ENCODE peak calls at places on chromosomes 5 and 9, in six cellular contexts. Z, T, W, D, R and N are unnamed samples.
A peak's percentile ranks its signal among the peaks of the same experiment; 100 is the strongest.

GRCh38 chr9:72441296-72442211 is 76.5 kb upstream of the ZFAND5 start:
- DNase-seq in R (no peak), Z (no peak), W (no peak), T (peak; percentile 28), D (no peak), N (no peak)

GRCh38 chr9:7848498-7848897 is 48.9 kb upstream of the DMAC1 start:
- DNase-seq in D (no peak), W (no peak), Z (no peak), R (no peak), T (no peak), N (no peak)

GRCh38 chr9:123686131-123686848 is 243.6 kb downstream of the DENND1A start:
- DNase-seq in R (no peak), D (no peak), T (peak; percentile 45), W (no peak), Z (peak; percentile 29), N (no peak)

GRCh38 chr9:69174645-69175487 is 789 bp downstream of the TJP2 start:
- DNase-seq in T (peak; percentile 99), R (peak; percentile 76), D (no peak), W (peak; percentile 81), Z (peak; percentile 48), N (peak; percentile 75)

GRCh38 chr5:113112435-113112834 is 135.8 kb downstream of the DCP2 start:
- DNase-seq in Z (no peak), R (no peak), D (no peak), T (peak; percentile 84), W (no peak), N (no peak)

GRCh38 chr9:16445141-16445920 is 425.1 kb downstream of the BNC2 start:
- DNase-seq in R (no peak), T (peak; percentile 65), D (no peak), W (no peak), Z (no peak), N (no peak)

GRCh38 chr9:94783121-94783664 is 56.7 kb downstream of the AOPEP start:
- DNase-seq in R (peak; percentile 68), T (peak; percentile 94), W (peak; percentile 89), D (peak; percentile 91), Z (peak; percentile 76), N (peak; percentile 88)

GRCh38 chr5:135821061-135821781 is 13.2 kb upstream of the SLC25A48 start:
- DNase-seq in Z (no peak), R (no peak), W (no peak), T (peak; percentile 26), D (no peak), N (no peak)

GRCh38 chr5:1105350-1106265 is 6.3 kb downstream of the SLC12A7 start:
- DNase-seq in W (no peak), D (no peak), T (no peak), R (no peak), Z (no peak), N (no peak)

GRCh38 chr5:9932770-9933169 is 302.6 kb upstream of the TAS2R1 start:
- DNase-seq in D (no peak), W (no peak), Z (no peak), R (peak; percentile 27), T (peak; percentile 85), N (no peak)

GRCh38 chr9:100595391-100596199 is 17.7 kb downstream of the CAVIN4 start:
- DNase-seq in T (peak; percentile 75), D (no peak), Z (no peak), W (no peak), R (peak; percentile 48), N (no peak)

GRCh38 chr5:150144876-150145275 is 10.8 kb downstream of the PDGFRB start:
- DNase-seq in W (no peak), D (no peak), Z (no peak), T (no peak), R (no peak), N (no peak)

GRCh38 chr9:129143461-129143927 is 32.3 kb downstream of the PTPA start:
- DNase-seq in W (peak; percentile 78), T (peak; percentile 39), D (peak; percentile 73), R (no peak), Z (peak; percentile 92), N (peak; percentile 82)

GRCh38 chr9:21559402-21560280 is 77.5 kb upstream of the IFNE start:
- DNase-seq in T (peak; percentile 88), Z (no peak), W (no peak), D (peak; percentile 71), R (no peak), N (peak; percentile 34)

GRCh38 chr5:149143470-149143869 is 2.2 kb downstream of the ABLIM3 start:
- DNase-seq in T (peak; percentile 84), W (no peak), Z (no peak), R (no peak), D (no peak), N (no peak)

GRCh38 chr9:127353882-127354281 is 43.1 kb upstream of the SLC2A8 start:
- DNase-seq in R (no peak), T (no peak), Z (no peak), D (no peak), W (no peak), N (no peak)

DNA sequence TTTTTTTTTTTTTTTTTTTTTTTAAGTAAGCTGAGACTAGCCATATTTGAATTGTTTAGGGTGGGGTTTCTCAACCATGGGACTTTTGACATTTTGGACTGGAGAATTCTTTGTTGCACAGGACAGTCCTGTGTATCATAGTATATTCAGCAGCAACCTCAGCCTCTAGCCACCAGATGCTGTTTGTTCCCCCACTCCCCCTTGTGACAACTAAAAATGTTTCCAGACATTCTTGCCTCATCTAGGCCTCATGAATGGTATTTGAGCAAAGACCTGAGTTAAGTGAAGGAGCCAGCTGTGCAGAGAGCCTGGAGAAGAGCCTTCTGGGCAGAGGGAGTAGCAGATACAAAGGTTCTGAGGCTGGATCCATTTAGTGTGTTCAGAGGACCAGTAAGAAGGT is 155.9 kb downstream of the SGCD start:
- DNase-seq in W (no peak), T (no peak), D (no peak), Z (no peak), R (no peak), N (no peak)
- H3K4me3 ChIP-seq in W (no peak overlapping the region), T (no peak overlapping the region), D (no peak overlapping the region), Z (no peak overlapping the region), R (no peak overlapping the region), N (no peak overlapping the region)

GRCh38 chr5:170612256-170612656 is 108.4 kb downstream of the KCNIP1 start:
- DNase-seq in Z (no peak), D (no peak), R (no peak), W (no peak), T (no peak), N (no peak)
- H3K4me3 ChIP-seq in Z (no peak overlapping the region), D (no peak overlapping the region), R (no peak overlapping the region), W (no peak overlapping the region), T (no peak overlapping the region), N (no peak overlapping the region)

GRCh38 chr9:35162605-35163315 is 951 bp downstream of the UNC13B start:
- DNase-seq in Z (no peak), D (no peak), W (no peak), T (peak; percentile 25), R (no peak), N (no peak)
- H3K4me3 ChIP-seq in Z (peak overlapping the region; percentile 80), D (peak overlapping the region; percentile 84), W (peak overlapping the region; percentile 78), T (peak overlapping the region; percentile 86), R (peak overlapping the region; percentile 89), N (peak overlapping the region; percentile 80)

GRCh38 chr9:35618854-35619799 is 914 bp upstream of the CD72 start:
- DNase-seq in Z (no peak), W (no peak), T (no peak), D (no peak), R (no peak), N (peak; percentile 56)

GRCh38 chr9:35617548-35617947 is 665 bp downstream of the CD72 start:
- DNase-seq in R (no peak), D (no peak), T (no peak), Z (no peak), W (no peak), N (no peak)

GRCh38 chr9:35616681-35617459 is 1.3 kb downstream of the CD72 start:
- DNase-seq in Z (peak; percentile 78), R (no peak), W (peak; percentile 84), T (peak; percentile 79), D (peak; percentile 89), N (peak; percentile 84)

GRCh38 chr9:35619800-35620158 is 1.6 kb upstream of the CD72 start:
- DNase-seq in D (no peak), T (no peak), R (no peak), W (no peak), Z (no peak), N (no peak)

DNA sequence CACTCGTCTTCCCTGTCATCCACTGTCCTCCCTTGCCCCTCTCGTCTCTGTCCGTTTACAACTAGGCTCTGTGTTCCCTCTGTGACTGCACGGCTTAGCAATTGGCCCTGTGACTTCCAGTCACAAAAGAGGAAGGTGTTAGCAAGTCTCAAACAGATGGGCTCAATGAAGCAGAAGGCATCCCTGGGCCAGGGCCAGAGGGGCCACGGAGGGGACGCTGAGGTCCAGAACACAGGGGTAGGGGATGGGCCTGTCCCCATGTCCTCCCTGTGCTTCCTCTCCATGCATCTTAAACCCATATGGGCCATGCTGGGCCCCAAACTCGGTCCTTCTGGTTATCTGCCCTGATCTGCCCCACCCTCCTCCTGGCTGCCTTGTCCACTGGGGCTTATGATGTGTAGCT is at the start of gene CD72:
- DNase-seq in W (no peak), R (no peak), T (no peak), D (no peak), Z (no peak), N (no peak)
- H3K4me3 ChIP-seq in W (peak within 1 kb of the TSS; percentile 32), R (peak within 1 kb of the TSS; percentile 13), T (peak within 1 kb of the TSS; percentile 65), D (peak within 1 kb of the TSS; percentile 52), Z (peak within 1 kb of the TSS; percentile 62), N (peak within 1 kb of the TSS; percentile 61)

GRCh38 chr9:105662184-105663104 is at the start of gene TAL2:
- DNase-seq in R (no peak), D (no peak), T (no peak), Z (no peak), W (no peak), N (no peak)

GRCh38 chr9:105656131-105656921 is 5.9 kb upstream of the TAL2 start:
- DNase-seq in D (no peak), Z (peak; percentile 22), T (peak; percentile 48), W (no peak), R (no peak), N (peak; percentile 36)

GRCh38 chr9:105661011-105661410 is 1.2 kb upstream of the TAL2 start:
- DNase-seq in R (no peak), W (no peak), T (no peak), Z (no peak), D (no peak), N (no peak)

GRCh38 chr9:105663914-105664313 is 1.7 kb downstream of the TAL2 start:
- DNase-seq in Z (no peak), R (no peak), W (no peak), D (no peak), T (no peak), N (no peak)

DNA sequence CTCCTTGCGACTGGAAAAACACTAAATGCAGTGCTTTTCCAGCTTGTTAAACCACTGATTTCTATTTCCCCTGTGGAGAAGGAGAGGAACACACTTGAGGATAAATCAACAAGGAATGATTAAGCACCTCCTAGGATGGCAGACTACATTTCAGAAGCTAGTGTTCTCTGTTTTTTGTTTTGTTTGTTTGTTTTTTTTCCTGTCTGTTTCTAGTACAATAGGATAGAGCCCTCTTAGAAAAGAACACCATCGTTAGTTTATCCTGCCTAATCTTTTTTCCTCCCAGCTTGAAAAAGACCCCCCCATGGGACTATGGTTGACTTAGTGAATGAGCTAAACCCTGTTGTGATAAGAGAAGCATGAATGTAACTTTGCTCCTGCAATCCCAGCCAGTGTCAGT is 3.9 kb upstream of the TAL2 start:
- DNase-seq in W (no peak), R (no peak), D (no peak), T (no peak), Z (no peak), N (no peak)
- H3K4me3 ChIP-seq in W (no peak overlapping the region), R (no peak overlapping the region), D (no peak overlapping the region), T (no peak overlapping the region), Z (no peak overlapping the region), N (no peak overlapping the region)